ENCODE peak calls at places on chromosomes 16 and 17, in five cellular contexts. J is effector memory CD4-positive, alpha-beta T cell; P is BE2C; S is CD4-positive, alpha-beta T cell; I is PC-9. E is an unnamed sample.
A peak's percentile ranks its signal among the peaks of the same experiment; 100 is the strongest.

GRCh38 chr17:38428643-38429371 is 543 bp downstream of the ARHGAP23 start:
- DNase-seq in J (no peak), P (no peak), S (no peak), I (peak; percentile 72), E (no peak)

GRCh38 chr17:59565171-59565958 is at the start of gene DHX40:
- DNase-seq in J (peak; percentile 89), P (peak; percentile 97), S (peak; percentile 86), I (peak; percentile 76), E (peak; percentile 89)

GRCh38 chr16:83685615-83686165 is 122.1 kb upstream of the HSBP1 start:
- DNase-seq in J (no peak), P (no peak), S (no peak), I (no peak), E (no peak)

GRCh38 chr16:83164816-83165215 is 538.0 kb downstream of the CDH13 start:
- DNase-seq in J (no peak), P (no peak), S (no peak), I (no peak), E (no peak)

GRCh38 chr17:74276561-74277009 is 2.6 kb downstream of the DNAI2 start:
- DNase-seq in J (no peak), P (no peak), S (no peak), I (no peak), E (no peak)

GRCh38 chr17:57459286-57459915 is 203.1 kb downstream of the MSI2 start:
- DNase-seq in J (no peak), P (no peak), S (no peak), I (no peak), E (no peak)

GRCh38 chr16:63461248-63461841 is 1425.1 kb upstream of the CDH8 start:
- DNase-seq in J (no peak), P (peak; percentile 30), S (no peak), I (no peak), E (peak; percentile 27)

GRCh38 chr17:37770631-37771518 is 26.0 kb upstream of the HNF1B start:
- DNase-seq in J (no peak), P (peak; percentile 70), S (no peak), I (peak; percentile 56), E (peak; percentile 81)

GRCh38 chr16:50303605-50304466 is 37.5 kb downstream of the ADCY7 start:
- DNase-seq in J (no peak), P (no peak), S (no peak), I (no peak), E (no peak)

GRCh38 chr16:84828322-84828721 is 8.5 kb downstream of the CRISPLD2 start:
- DNase-seq in J (no peak), P (no peak), S (no peak), I (no peak), E (no peak)

GRCh38 chr16:30526137-30526822 is at the start of gene ZNF768:
- DNase-seq in J (no peak), P (no peak), S (no peak), I (peak; percentile 73), E (peak; percentile 27)

GRCh38 chr17:7929158-7930029 is at the start of gene KCNAB3:
- DNase-seq in J (no peak), P (peak; percentile 77), S (peak; percentile 22), I (no peak), E (peak; percentile 9)

GRCh38 chr17:53626286-53626685 is 196.4 kb upstream of the KIF2B start:
- DNase-seq in J (no peak), P (no peak), S (no peak), I (no peak), E (no peak)

GRCh38 chr16:25817295-25817694 is 125.5 kb downstream of the HS3ST4 start:
- DNase-seq in J (no peak), P (no peak), S (no peak), I (no peak), E (no peak)

GRCh38 chr16:23679274-23679985 is 741 bp downstream of the PLK1 start:
- DNase-seq in J (no peak), P (peak; percentile 60), S (no peak), I (peak; percentile 62), E (peak; percentile 66)

GRCh38 chr16:11129378-11129781 is 126.6 kb downstream of the SOCS1 start:
- DNase-seq in J (no peak), P (peak; percentile 81), S (no peak), I (no peak), E (no peak)

GRCh38 chr17:49922095-49922494 is 46.9 kb upstream of the DLX4 start:
- DNase-seq in J (no peak), P (no peak), S (no peak), I (no peak), E (no peak)

GRCh38 chr16:55480228-55480655 is 1.2 kb downstream of the MMP2 start:
- DNase-seq in J (no peak), P (peak; percentile 84), S (no peak), I (peak; percentile 55), E (no peak)

GRCh38 chr16:10641953-10642949 is 52.5 kb downstream of the TEKT5 start:
- DNase-seq in J (no peak), P (no peak), S (no peak), I (no peak), E (no peak)

GRCh38 chr17:27762527-27763305 is 37.6 kb downstream of the NOS2 start:
- DNase-seq in J (no peak), P (no peak), S (no peak), I (no peak), E (peak; percentile 4)

GRCh38 chr16:22694887-22695382 is 119.0 kb upstream of the HS3ST2 start:
- DNase-seq in J (no peak), P (no peak), S (no peak), I (no peak), E (no peak)

GRCh38 chr17:9255838-9256237 is 234.5 kb downstream of the NTN1 start:
- DNase-seq in J (no peak), P (no peak), S (no peak), I (no peak), E (no peak)

GRCh38 chr17:49224198-49224996 is 6.2 kb downstream of the PHOSPHO1 start:
- DNase-seq in J (peak; percentile 19), P (no peak), S (no peak), I (peak; percentile 20), E (peak; percentile 42)

GRCh38 chr16:56316545-56316944 is 108.8 kb downstream of the AMFR start:
- DNase-seq in J (no peak), P (no peak), S (no peak), I (no peak), E (no peak)

GRCh38 chr16:64507240-64508024 is 614.4 kb downstream of the CDH11 start:
- DNase-seq in J (no peak), P (no peak), S (no peak), I (no peak), E (no peak)

GRCh38 chr16:74926832-74927231 is 58.1 kb downstream of the WDR59 start:
- DNase-seq in J (no peak), P (no peak), S (no peak), I (no peak), E (no peak)

GRCh38 chr16:61210039-61210438 is 826.2 kb downstream of the CDH8 start:
- DNase-seq in J (no peak), P (no peak), S (no peak), I (no peak), E (no peak)

GRCh38 chr17:83189673-83190385 is 110.4 kb downstream of the METRNL start:
- DNase-seq in J (no peak), P (no peak), S (no peak), I (no peak), E (no peak)
- H3K9me3 ChIP-seq in J (no peaks in the 10 kb centered on the region), P (no peaks in the 10 kb centered on the region), S (no peaks in the 10 kb centered on the region), I (no peaks in the 10 kb centered on the region), E (no peaks in the 10 kb centered on the region)

GRCh38 chr16:35562919-35563318 is 2103.5 kb downstream of the TP53TG3F start:
- DNase-seq in J (no peak), P (no peak), S (no peak), I (no peak), E (no peak)
- H3K9me3 ChIP-seq in J (no peaks in the 10 kb centered on the region), P (peaks cover 6% of the 10 kb centered on the region), S (no peaks in the 10 kb centered on the region), I (no peaks in the 10 kb centered on the region), E (no peaks in the 10 kb centered on the region)

DNA sequence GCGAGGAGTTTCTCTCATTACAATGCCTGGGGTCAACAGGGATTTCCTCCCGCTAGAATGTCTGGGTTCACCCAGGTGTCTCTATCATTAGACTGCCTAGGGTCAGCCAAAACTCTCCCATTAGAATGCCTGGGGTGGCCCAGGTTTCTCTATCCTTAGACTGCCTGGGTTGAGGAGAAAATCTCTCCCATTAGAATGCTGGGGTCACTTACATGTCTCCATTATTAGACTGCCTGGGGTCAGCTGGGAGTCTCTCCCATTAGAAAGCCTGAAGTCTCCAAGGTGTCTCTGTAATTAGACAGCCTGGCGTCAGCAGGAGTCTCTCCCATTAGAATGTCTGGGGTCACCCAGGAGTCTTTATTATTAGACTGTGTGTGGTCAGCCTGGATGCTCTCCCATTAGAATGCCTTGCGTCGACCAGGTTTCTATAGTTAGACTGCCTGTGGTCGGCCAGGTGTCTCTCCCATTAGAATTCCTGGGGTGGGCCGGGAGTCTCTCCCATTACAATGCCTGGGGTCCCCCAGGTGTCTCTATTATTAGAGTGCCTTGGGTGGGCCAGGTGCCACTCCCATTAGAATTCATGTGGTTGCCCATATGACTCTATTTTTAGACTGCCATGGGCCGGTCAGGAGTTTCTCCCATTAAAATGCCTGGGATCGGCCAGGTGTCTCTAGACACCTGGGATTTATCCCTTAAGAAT is 2272.1 kb downstream of the TP53TG3F start:
- DNase-seq in J (no peak), P (no peak), S (no peak), I (no peak), E (no peak)
- H3K9me3 ChIP-seq in J (peaks cover 27% of the 10 kb centered on the region), P (no peaks in the 10 kb centered on the region), S (peaks cover 39% of the 10 kb centered on the region), I (no peaks in the 10 kb centered on the region), E (no peaks in the 10 kb centered on the region)

GRCh38 chr16:31819386-31819785 is 54.2 kb upstream of the ZNF267 start:
- DNase-seq in J (no peak), P (no peak), S (no peak), I (no peak), E (no peak)

DNA sequence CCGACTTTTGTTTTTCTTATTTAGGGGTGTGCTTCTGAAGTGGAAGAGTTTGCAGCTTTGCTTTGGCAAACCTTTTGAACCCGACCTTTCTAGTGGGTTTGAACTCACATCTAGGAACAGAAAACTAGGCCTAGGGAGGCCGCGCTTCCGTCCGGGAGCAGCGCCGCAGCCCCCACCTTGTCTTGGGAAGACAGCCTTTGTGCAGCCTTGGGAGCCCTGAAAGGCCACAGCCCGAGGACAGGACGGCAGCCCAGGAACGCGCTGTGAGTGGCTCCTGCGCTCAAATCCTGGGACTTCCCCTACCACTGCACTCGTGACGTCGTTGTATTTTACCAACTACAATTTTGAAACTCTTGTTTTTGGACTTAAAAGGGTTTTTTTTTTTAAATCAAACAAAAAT is 53.7 kb upstream of the ZNF267 start:
- DNase-seq in J (no peak), P (no peak), S (no peak), I (no peak), E (no peak)
- H3K9me3 ChIP-seq in J (no peaks in the 10 kb centered on the region), P (no peaks in the 10 kb centered on the region), S (no peaks in the 10 kb centered on the region), I (no peaks in the 10 kb centered on the region), E (no peaks in the 10 kb centered on the region)

GRCh38 chr16:71230122-71230845 is at the start of gene HYDIN:
- DNase-seq in J (no peak), P (peak; percentile 92), S (no peak), I (peak; percentile 90), E (no peak)

GRCh38 chr16:71225145-71225544 is 5.4 kb downstream of the HYDIN start:
- DNase-seq in J (no peak), P (no peak), S (no peak), I (no peak), E (no peak)

GRCh38 chr16:71229344-71229743 is 1.2 kb downstream of the HYDIN start:
- DNase-seq in J (no peak), P (no peak), S (no peak), I (no peak), E (no peak)

GRCh38 chr16:71226229-71227141 is 4.0 kb downstream of the HYDIN start:
- DNase-seq in J (no peak), P (no peak), S (no peak), I (no peak), E (no peak)
- H3K9me3 ChIP-seq in J (peaks cover 3% of the 10 kb centered on the region), P (no peaks in the 10 kb centered on the region), S (peaks cover 33% of the 10 kb centered on the region), I (peaks cover 5% of the 10 kb centered on the region), E (peaks cover 3% of the 10 kb centered on the region)